ENCODE peak calls at places on chromosomes 6 and 20, in ten cellular contexts. One of them, this sample, is unnamed.

GRCh38 chr6:52513896-52514295 is 63.0 kb downstream of the TRAM2 start:
- DNase-seq in endothelial cell: no peak
- DNase-seq in stomach: no peak
- DNase-seq in AG04449: no peak
- DNase-seq in prostate gland: no peak
- DNase-seq in GM23338: no peak
- DNase-seq in CD4-positive, alpha-beta T cell: no peak
- DNase-seq in left ventricle myocardium inferior: no peak
- DNase-seq in CD8-positive, alpha-beta T cell: no peak
- DNase-seq in A673: no peak
- DNase-seq in this sample: no peak

GRCh38 chr6:100343678-100344077 is 121.0 kb downstream of the SIM1 start:
- DNase-seq in GM23338: no peak
- DNase-seq in CD4-positive, alpha-beta T cell: no peak
- DNase-seq in endothelial cell: no peak
- DNase-seq in prostate gland: no peak
- DNase-seq in left ventricle myocardium inferior: no peak
- DNase-seq in CD8-positive, alpha-beta T cell: no peak
- DNase-seq in A673: no peak
- DNase-seq in stomach: no peak
- DNase-seq in AG04449: no peak
- DNase-seq in this sample: no peak

GRCh38 chr6:786946-787763 is 94.2 kb upstream of the EXOC2 start:
- DNase-seq in AG04449: no peak
- DNase-seq in CD8-positive, alpha-beta T cell: no peak
- DNase-seq in prostate gland: no peak
- DNase-seq in A673: peak
- DNase-seq in CD4-positive, alpha-beta T cell: no peak
- DNase-seq in left ventricle myocardium inferior: no peak
- DNase-seq in stomach: no peak
- DNase-seq in GM23338: peak
- DNase-seq in endothelial cell: peak
- DNase-seq in this sample: no peak

GRCh38 chr20:5353624-5354496 is 37.1 kb upstream of the PROKR2 start:
- DNase-seq in stomach: no peak
- DNase-seq in A673: peak
- DNase-seq in CD4-positive, alpha-beta T cell: no peak
- DNase-seq in CD8-positive, alpha-beta T cell: no peak
- DNase-seq in left ventricle myocardium inferior: no peak
- DNase-seq in prostate gland: no peak
- DNase-seq in GM23338: no peak
- DNase-seq in AG04449: peak
- DNase-seq in endothelial cell: no peak
- DNase-seq in this sample: peak

GRCh38 chr20:44738779-44739477 is 6.7 kb upstream of the KCNK15 start:
- DNase-seq in CD4-positive, alpha-beta T cell: no peak
- DNase-seq in prostate gland: peak
- DNase-seq in stomach: peak
- DNase-seq in GM23338: peak
- DNase-seq in left ventricle myocardium inferior: no peak
- DNase-seq in CD8-positive, alpha-beta T cell: no peak
- DNase-seq in endothelial cell: peak
- DNase-seq in A673: peak
- DNase-seq in AG04449: no peak
- DNase-seq in this sample: peak

GRCh38 chr6:108872001-108872974 is 24.1 kb downstream of the ARMC2 start:
- DNase-seq in prostate gland: no peak
- DNase-seq in A673: no peak
- DNase-seq in GM23338: peak
- DNase-seq in CD8-positive, alpha-beta T cell: peak
- DNase-seq in endothelial cell: no peak
- DNase-seq in left ventricle myocardium inferior: no peak
- DNase-seq in stomach: no peak
- DNase-seq in AG04449: no peak
- DNase-seq in CD4-positive, alpha-beta T cell: peak
- DNase-seq in this sample: no peak

GRCh38 chr20:63736893-63737689 is 627 bp downstream of the LIME1 start:
- DNase-seq in A673: no peak
- DNase-seq in stomach: no peak
- DNase-seq in endothelial cell: peak
- DNase-seq in CD4-positive, alpha-beta T cell: peak
- DNase-seq in left ventricle myocardium inferior: no peak
- DNase-seq in prostate gland: no peak
- DNase-seq in GM23338: no peak
- DNase-seq in CD8-positive, alpha-beta T cell: peak
- DNase-seq in AG04449: no peak
- DNase-seq in this sample: peak

GRCh38 chr6:119327810-119328209 is 21.8 kb downstream of the MAN1A1 start:
- DNase-seq in CD8-positive, alpha-beta T cell: no peak
- DNase-seq in GM23338: no peak
- DNase-seq in stomach: no peak
- DNase-seq in prostate gland: no peak
- DNase-seq in CD4-positive, alpha-beta T cell: no peak
- DNase-seq in AG04449: no peak
- DNase-seq in left ventricle myocardium inferior: no peak
- DNase-seq in A673: no peak
- DNase-seq in endothelial cell: no peak
- DNase-seq in this sample: no peak

GRCh38 chr6:131317516-131317915 is 182.2 kb downstream of the AKAP7 start:
- DNase-seq in left ventricle myocardium inferior: no peak
- DNase-seq in stomach: no peak
- DNase-seq in GM23338: no peak
- DNase-seq in AG04449: no peak
- DNase-seq in CD8-positive, alpha-beta T cell: no peak
- DNase-seq in endothelial cell: no peak
- DNase-seq in prostate gland: no peak
- DNase-seq in A673: no peak
- DNase-seq in CD4-positive, alpha-beta T cell: no peak
- DNase-seq in this sample: peak

GRCh38 chr6:119207327-119207726 is 128.9 kb upstream of the FAM184A start:
- DNase-seq in CD8-positive, alpha-beta T cell: no peak
- DNase-seq in stomach: no peak
- DNase-seq in endothelial cell: no peak
- DNase-seq in left ventricle myocardium inferior: no peak
- DNase-seq in prostate gland: no peak
- DNase-seq in GM23338: no peak
- DNase-seq in AG04449: no peak
- DNase-seq in CD4-positive, alpha-beta T cell: no peak
- DNase-seq in A673: no peak
- DNase-seq in this sample: no peak

GRCh38 chr6:139313229-139313628 is 21.4 kb upstream of the TXLNB start:
- DNase-seq in prostate gland: no peak
- DNase-seq in CD8-positive, alpha-beta T cell: no peak
- DNase-seq in CD4-positive, alpha-beta T cell: no peak
- DNase-seq in AG04449: no peak
- DNase-seq in A673: no peak
- DNase-seq in stomach: no peak
- DNase-seq in GM23338: peak
- DNase-seq in left ventricle myocardium inferior: no peak
- DNase-seq in endothelial cell: no peak
- DNase-seq in this sample: no peak

GRCh38 chr6:105753184-105754097 is 332.7 kb upstream of the PRDM1 start:
- DNase-seq in left ventricle myocardium inferior: no peak
- DNase-seq in stomach: peak
- DNase-seq in prostate gland: no peak
- DNase-seq in endothelial cell: no peak
- DNase-seq in CD8-positive, alpha-beta T cell: no peak
- DNase-seq in GM23338: peak
- DNase-seq in AG04449: no peak
- DNase-seq in CD4-positive, alpha-beta T cell: no peak
- DNase-seq in A673: no peak
- DNase-seq in this sample: peak

GRCh38 chr6:88339816-88340215 is 173.7 kb upstream of the CNR1 start:
- DNase-seq in prostate gland: no peak
- DNase-seq in CD8-positive, alpha-beta T cell: no peak
- DNase-seq in endothelial cell: no peak
- DNase-seq in A673: no peak
- DNase-seq in AG04449: no peak
- DNase-seq in left ventricle myocardium inferior: no peak
- DNase-seq in stomach: no peak
- DNase-seq in CD4-positive, alpha-beta T cell: no peak
- DNase-seq in GM23338: no peak
- DNase-seq in this sample: no peak

GRCh38 chr20:62668441-62669027 is 26.2 kb downstream of the SLCO4A1 start:
- DNase-seq in GM23338: peak
- DNase-seq in left ventricle myocardium inferior: peak
- DNase-seq in CD4-positive, alpha-beta T cell: peak
- DNase-seq in A673: peak
- DNase-seq in AG04449: no peak
- DNase-seq in endothelial cell: peak
- DNase-seq in prostate gland: peak
- DNase-seq in stomach: peak
- DNase-seq in CD8-positive, alpha-beta T cell: peak
- DNase-seq in this sample: peak

GRCh38 chr6:12602951-12603710 is 113.4 kb upstream of the PHACTR1 start:
- DNase-seq in CD4-positive, alpha-beta T cell: no peak
- DNase-seq in A673: peak
- DNase-seq in left ventricle myocardium inferior: no peak
- DNase-seq in endothelial cell: no peak
- DNase-seq in prostate gland: peak
- DNase-seq in GM23338: peak
- DNase-seq in stomach: peak
- DNase-seq in CD8-positive, alpha-beta T cell: no peak
- DNase-seq in AG04449: peak
- DNase-seq in this sample: peak

GRCh38 chr6:12601881-12602280 is 114.7 kb upstream of the PHACTR1 start:
- DNase-seq in left ventricle myocardium inferior: no peak
- DNase-seq in CD8-positive, alpha-beta T cell: no peak
- DNase-seq in CD4-positive, alpha-beta T cell: no peak
- DNase-seq in endothelial cell: no peak
- DNase-seq in GM23338: no peak
- DNase-seq in A673: peak
- DNase-seq in prostate gland: no peak
- DNase-seq in stomach: no peak
- DNase-seq in AG04449: no peak
- DNase-seq in this sample: no peak

GRCh38 chr6:12605888-12606345 is 110.7 kb upstream of the PHACTR1 start:
- DNase-seq in AG04449: no peak
- DNase-seq in CD8-positive, alpha-beta T cell: no peak
- DNase-seq in stomach: peak
- DNase-seq in CD4-positive, alpha-beta T cell: no peak
- DNase-seq in endothelial cell: peak
- DNase-seq in prostate gland: peak
- DNase-seq in A673: peak
- DNase-seq in GM23338: peak
- DNase-seq in left ventricle myocardium inferior: peak
- DNase-seq in this sample: peak

GRCh38 chr6:12602342-12602741 is 114.2 kb upstream of the PHACTR1 start:
- DNase-seq in AG04449: no peak
- DNase-seq in left ventricle myocardium inferior: no peak
- DNase-seq in prostate gland: peak
- DNase-seq in A673: no peak
- DNase-seq in CD8-positive, alpha-beta T cell: no peak
- DNase-seq in endothelial cell: no peak
- DNase-seq in CD4-positive, alpha-beta T cell: no peak
- DNase-seq in stomach: no peak
- DNase-seq in GM23338: no peak
- DNase-seq in this sample: no peak

GRCh38 chr6:12603711-12604049 is 112.9 kb upstream of the PHACTR1 start:
- DNase-seq in A673: no peak
- DNase-seq in endothelial cell: no peak
- DNase-seq in CD8-positive, alpha-beta T cell: no peak
- DNase-seq in GM23338: no peak
- DNase-seq in AG04449: no peak
- DNase-seq in left ventricle myocardium inferior: no peak
- DNase-seq in stomach: no peak
- DNase-seq in CD4-positive, alpha-beta T cell: no peak
- DNase-seq in prostate gland: no peak
- DNase-seq in this sample: no peak
- TF ChIP-seq CTCF in A673: no peak
- TF ChIP-seq CTCF in endothelial cell: no peak
- TF ChIP-seq CTCF in CD8-positive, alpha-beta T cell: no peak
- TF ChIP-seq CTCF in GM23338: no peak
- TF ChIP-seq CTCF in AG04449: no peak
- TF ChIP-seq CTCF in left ventricle myocardium inferior: no peak
- TF ChIP-seq CTCF in stomach: no peak
- TF ChIP-seq CTCF in CD4-positive, alpha-beta T cell: no peak
- TF ChIP-seq CTCF in prostate gland: no peak
- TF ChIP-seq CTCF in this sample: no peak

DNA sequence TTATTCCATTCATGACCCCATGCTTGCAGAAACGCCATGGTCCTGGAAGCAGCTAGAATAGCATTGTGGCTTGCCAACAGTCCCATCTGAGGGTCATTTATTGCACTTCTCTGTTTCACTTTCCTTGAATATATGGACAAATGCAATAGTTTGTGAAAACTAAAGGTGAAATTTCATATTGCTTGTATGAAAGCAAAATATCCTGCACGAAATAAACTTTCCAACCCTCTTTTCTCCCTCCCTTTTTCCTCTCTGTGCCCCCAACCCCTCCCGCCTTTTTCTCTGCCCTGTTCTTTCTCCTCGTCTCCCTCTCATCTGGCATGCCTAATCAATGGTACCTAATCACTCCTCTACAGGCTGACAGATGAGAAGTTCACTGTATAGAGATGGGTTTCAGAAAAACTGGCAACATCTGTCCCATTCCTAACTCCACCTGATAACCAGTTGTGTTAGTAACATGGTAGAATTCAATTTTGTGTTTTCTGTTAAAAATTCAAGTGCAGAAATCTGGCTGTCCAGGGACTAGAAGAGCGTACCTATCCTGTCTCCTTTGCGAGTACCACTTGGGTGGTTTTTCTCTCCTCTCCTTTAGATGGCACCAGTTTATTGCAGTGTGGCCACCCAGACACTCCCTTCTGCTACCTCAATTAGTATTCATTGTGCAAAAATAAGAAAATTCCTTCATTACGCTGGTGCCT is 198.6 kb downstream of the FOXA2 start:
- DNase-seq in stomach: peak
- DNase-seq in CD8-positive, alpha-beta T cell: no peak
- DNase-seq in left ventricle myocardium inferior: no peak
- DNase-seq in A673: no peak
- DNase-seq in endothelial cell: no peak
- DNase-seq in CD4-positive, alpha-beta T cell: no peak
- DNase-seq in GM23338: peak
- DNase-seq in prostate gland: no peak
- DNase-seq in AG04449: no peak
- DNase-seq in this sample: peak
- TF ChIP-seq CTCF in stomach: no peak
- TF ChIP-seq CTCF in CD8-positive, alpha-beta T cell: no peak
- TF ChIP-seq CTCF in left ventricle myocardium inferior: no peak
- TF ChIP-seq CTCF in A673: no peak
- TF ChIP-seq CTCF in endothelial cell: no peak
- TF ChIP-seq CTCF in CD4-positive, alpha-beta T cell: no peak
- TF ChIP-seq CTCF in GM23338: peak
- TF ChIP-seq CTCF in prostate gland: no peak
- TF ChIP-seq CTCF in AG04449: no peak
- TF ChIP-seq CTCF in this sample: peak

GRCh38 chr20:23652371-23652770 is 14.6 kb upstream of the CST3 start:
- DNase-seq in CD4-positive, alpha-beta T cell: no peak
- DNase-seq in AG04449: no peak
- DNase-seq in A673: no peak
- DNase-seq in GM23338: no peak
- DNase-seq in prostate gland: no peak
- DNase-seq in stomach: no peak
- DNase-seq in left ventricle myocardium inferior: no peak
- DNase-seq in endothelial cell: no peak
- DNase-seq in CD8-positive, alpha-beta T cell: no peak
- DNase-seq in this sample: no peak
- TF ChIP-seq CTCF in CD4-positive, alpha-beta T cell: no peak
- TF ChIP-seq CTCF in AG04449: no peak
- TF ChIP-seq CTCF in A673: no peak
- TF ChIP-seq CTCF in GM23338: no peak
- TF ChIP-seq CTCF in prostate gland: no peak
- TF ChIP-seq CTCF in stomach: no peak
- TF ChIP-seq CTCF in left ventricle myocardium inferior: no peak
- TF ChIP-seq CTCF in endothelial cell: no peak
- TF ChIP-seq CTCF in CD8-positive, alpha-beta T cell: no peak
- TF ChIP-seq CTCF in this sample: no peak

GRCh38 chr20:47063808-47064207 is 169.2 kb downstream of the EYA2 start:
- DNase-seq in CD8-positive, alpha-beta T cell: no peak
- DNase-seq in endothelial cell: no peak
- DNase-seq in AG04449: no peak
- DNase-seq in CD4-positive, alpha-beta T cell: no peak
- DNase-seq in left ventricle myocardium inferior: no peak
- DNase-seq in GM23338: no peak
- DNase-seq in A673: no peak
- DNase-seq in prostate gland: no peak
- DNase-seq in stomach: no peak
- DNase-seq in this sample: no peak
- TF ChIP-seq CTCF in CD8-positive, alpha-beta T cell: no peak
- TF ChIP-seq CTCF in endothelial cell: no peak
- TF ChIP-seq CTCF in AG04449: no peak
- TF ChIP-seq CTCF in CD4-positive, alpha-beta T cell: no peak
- TF ChIP-seq CTCF in left ventricle myocardium inferior: no peak
- TF ChIP-seq CTCF in GM23338: peak
- TF ChIP-seq CTCF in A673: no peak
- TF ChIP-seq CTCF in prostate gland: no peak
- TF ChIP-seq CTCF in stomach: no peak
- TF ChIP-seq CTCF in this sample: no peak

This sample was measured in epithelial cell of esophagus.